ENCODE peak calls at places on chromosomes 13 and 19, in four cellular contexts. C is SK-N-SH, J is HepG2, Q is GM12878. K is an unnamed sample.

GRCh38 chr19:36081385-36081784 is 26.7 kb downstream of the WDR62 start:
- DNase-seq in C (no peak), J (no peak), Q (no peak), K (no peak)

GRCh38 chr19:38793186-38793585 is 4.2 kb downstream of the LGALS7B start:
- DNase-seq in C (no peak), J (no peak), Q (no peak), K (no peak)

GRCh38 chr19:934197-934840 is 8.5 kb downstream of the ARID3A start:
- DNase-seq in C (no peak), J (no peak), Q (no peak), K (no peak)

GRCh38 chr19:17406039-17406886 is 833 bp upstream of the BST2 start:
- DNase-seq in C (peak; percentile 10), J (no peak), Q (no peak), K (no peak)

GRCh38 chr13:35768126-35768525 is 291.6 kb upstream of the MAB21L1 start:
- DNase-seq in C (no peak), J (no peak), Q (no peak), K (no peak)

GRCh38 chr19:7739801-7740659 is 7.3 kb downstream of the CD209 start:
- DNase-seq in C (no peak), J (no peak), Q (no peak), K (no peak)

GRCh38 chr13:90403330-90404082 is 944.0 kb upstream of the MIR17HG start:
- DNase-seq in C (no peak), J (no peak), Q (no peak), K (no peak)

GRCh38 chr13:43054803-43055802 is 31.7 kb downstream of the DNAJC15 start:
- DNase-seq in C (no peak), J (peak; percentile 75), Q (no peak), K (no peak)

GRCh38 chr13:71867101-71867814 is at the start of gene DACH1:
- DNase-seq in C (peak; percentile 69), J (peak; percentile 7), Q (no peak), K (peak; percentile 46)

GRCh38 chr13:39540929-39541605 is 61.9 kb downstream of the LHFPL6 start:
- DNase-seq in C (no peak), J (no peak), Q (no peak), K (no peak)

GRCh38 chr19:3521104-3521445 is 15.0 kb downstream of the FZR1 start:
- DNase-seq in C (no peak), J (no peak), Q (no peak), K (no peak)

GRCh38 chr13:27355894-27356293 is 68.5 kb upstream of the GTF3A start:
- DNase-seq in C (no peak), J (no peak), Q (no peak), K (no peak)

GRCh38 chr13:20389696-20390525 is 135.7 kb downstream of the CRYL1 start:
- DNase-seq in C (no peak), J (no peak), Q (no peak), K (no peak)

GRCh38 chr13:20391597-20392452 is 133.8 kb downstream of the CRYL1 start:
- DNase-seq in C (peak; percentile 47), J (no peak), Q (no peak), K (peak; percentile 54)

GRCh38 chr13:20388184-20388583 is 137.5 kb downstream of the CRYL1 start:
- DNase-seq in C (no peak), J (no peak), Q (no peak), K (no peak)

GRCh38 chr13:20392530-20392929 is 133.1 kb downstream of the CRYL1 start:
- DNase-seq in C (no peak), J (no peak), Q (no peak), K (no peak)

GRCh38 chr13:20390526-20391175 is 135.0 kb downstream of the CRYL1 start:
- DNase-seq in C (no peak), J (no peak), Q (no peak), K (no peak)
- TF ChIP-seq JUND in C (no peak), J (no peak), Q (no peak), K (no peak)

DNA sequence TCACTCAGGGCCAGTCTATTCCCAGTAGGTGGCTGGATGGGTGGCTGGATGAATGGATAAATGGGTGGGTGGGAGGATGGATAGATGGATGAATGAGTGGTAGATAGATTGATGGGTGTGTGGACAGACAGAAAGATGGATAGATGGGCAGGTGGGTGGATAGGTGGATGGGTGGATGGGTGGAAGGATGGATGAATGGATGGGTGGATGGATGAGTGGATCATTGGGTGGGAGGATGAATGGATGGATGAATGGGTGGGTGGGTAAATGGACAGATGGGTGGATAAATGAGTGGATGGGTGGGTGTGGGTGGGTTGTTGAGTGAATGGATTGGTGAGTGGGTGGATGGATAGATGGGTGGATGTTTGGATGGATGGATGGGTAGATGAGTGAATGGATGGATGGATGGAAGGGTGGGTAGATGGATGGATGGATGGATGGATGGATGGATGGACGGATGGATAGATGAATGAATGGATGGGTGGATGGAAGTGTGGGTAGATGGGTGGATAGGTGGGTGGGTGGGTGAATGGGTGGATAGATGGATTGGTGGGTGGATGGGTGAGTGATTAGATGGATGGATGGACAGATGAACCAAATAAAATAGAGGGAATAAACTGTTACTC is 27.1 kb upstream of the CCNE1 start:
- DNase-seq in C (no peak), J (no peak), Q (no peak), K (no peak)
- TF ChIP-seq JUND in C (no peak), J (no peak), Q (no peak), K (no peak)

DNA sequence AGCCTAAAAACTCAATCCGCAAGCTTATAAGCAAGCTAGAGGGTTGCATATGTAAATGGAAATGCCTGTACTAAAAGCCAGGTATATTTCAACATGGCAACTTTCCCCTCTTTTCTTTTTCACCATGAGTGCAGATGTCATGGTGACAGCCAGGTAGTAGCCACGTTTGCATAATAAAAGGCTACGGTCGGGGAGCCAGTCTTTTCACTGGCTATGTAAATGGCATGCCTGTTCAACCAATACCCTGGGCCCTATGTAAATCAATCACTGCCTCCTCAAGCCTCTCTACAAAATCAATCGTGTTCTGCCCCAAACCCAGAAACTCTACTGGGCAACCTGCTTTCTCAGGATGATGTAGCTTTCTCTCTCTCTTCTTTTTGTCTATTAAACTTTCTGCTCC is 87.4 kb downstream of the ZNF100 start:
- DNase-seq in C (no peak), J (no peak), Q (no peak), K (no peak)
- TF ChIP-seq JUND in C (no peak), J (no peak), Q (no peak), K (no peak)

GRCh38 chr19:50551713-50552187 is 16.5 kb downstream of the LRRC4B start:
- DNase-seq in C (peak; percentile 70), J (no peak), Q (no peak), K (no peak)
- TF ChIP-seq JUND in C (no peak), J (no peak), Q (no peak), K (no peak)

DNA sequence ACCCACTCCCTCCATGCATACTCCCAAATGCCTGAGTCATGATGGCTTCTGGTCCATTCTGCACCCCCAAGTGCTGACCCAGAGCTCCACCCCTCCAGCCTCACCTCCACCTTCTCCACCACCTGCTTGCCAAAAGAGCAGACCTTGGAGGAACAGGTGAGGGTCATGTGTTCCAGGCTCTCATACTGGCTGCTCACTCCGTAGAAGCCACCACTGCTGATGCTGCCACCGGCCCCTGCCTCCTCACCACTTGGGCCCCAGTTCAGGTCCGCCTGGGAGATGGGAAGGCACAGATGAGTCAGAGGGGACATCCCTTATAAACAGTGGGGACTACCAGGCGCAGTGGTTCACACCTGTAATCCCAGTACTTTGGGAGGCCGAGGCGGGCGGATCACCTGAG is 7.9 kb downstream of the CD37 start:
- DNase-seq in C (no peak), J (no peak), Q (no peak), K (no peak)
- TF ChIP-seq JUND in C (no peak), J (no peak), Q (no peak), K (no peak)

DNA sequence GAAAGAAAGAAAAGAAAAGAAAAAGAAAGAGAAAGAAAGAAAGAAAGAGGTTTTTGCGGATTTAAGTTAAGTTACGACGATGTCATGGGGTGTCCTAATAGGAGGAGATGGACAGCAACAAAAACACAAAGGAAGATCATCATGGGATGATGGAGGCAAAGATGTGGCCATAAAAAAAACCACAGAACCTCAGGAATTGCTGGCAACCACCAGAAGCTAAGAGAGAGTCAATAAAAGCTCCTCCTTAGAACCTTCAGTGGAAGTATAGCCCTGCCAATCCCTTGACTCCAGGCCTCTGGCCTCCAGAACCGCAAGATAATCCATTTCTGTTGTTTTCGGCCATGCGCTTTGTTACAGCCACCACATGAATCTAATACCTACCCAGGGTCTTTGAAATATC is 11.5 kb downstream of the PLEKHA4 start:
- DNase-seq in C (no peak), J (no peak), Q (no peak), K (no peak)
- TF ChIP-seq JUND in C (no peak), J (no peak), Q (no peak), K (no peak)

DNA sequence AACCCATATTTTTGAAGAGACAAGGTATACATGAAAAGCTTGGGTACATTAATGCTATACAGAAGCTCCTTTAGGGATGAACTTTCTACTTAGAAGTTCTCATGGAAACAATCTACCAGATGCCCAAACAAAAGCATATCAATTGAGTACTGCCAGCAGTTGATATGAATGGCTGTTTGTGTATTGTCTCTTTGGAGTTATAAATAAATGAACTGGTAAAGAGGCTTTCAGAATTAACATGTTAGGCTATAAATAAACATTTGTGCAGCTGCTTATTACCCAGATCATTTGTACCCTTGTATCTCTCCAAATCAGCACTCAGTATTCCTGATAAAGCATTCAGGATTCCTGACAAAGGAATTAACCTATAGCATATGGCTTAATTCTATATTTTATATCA is 418.9 kb downstream of the FGF14 start:
- DNase-seq in C (no peak), J (no peak), Q (no peak), K (no peak)
- TF ChIP-seq JUND in C (no peak), J (no peak), Q (no peak), K (no peak)

DNA sequence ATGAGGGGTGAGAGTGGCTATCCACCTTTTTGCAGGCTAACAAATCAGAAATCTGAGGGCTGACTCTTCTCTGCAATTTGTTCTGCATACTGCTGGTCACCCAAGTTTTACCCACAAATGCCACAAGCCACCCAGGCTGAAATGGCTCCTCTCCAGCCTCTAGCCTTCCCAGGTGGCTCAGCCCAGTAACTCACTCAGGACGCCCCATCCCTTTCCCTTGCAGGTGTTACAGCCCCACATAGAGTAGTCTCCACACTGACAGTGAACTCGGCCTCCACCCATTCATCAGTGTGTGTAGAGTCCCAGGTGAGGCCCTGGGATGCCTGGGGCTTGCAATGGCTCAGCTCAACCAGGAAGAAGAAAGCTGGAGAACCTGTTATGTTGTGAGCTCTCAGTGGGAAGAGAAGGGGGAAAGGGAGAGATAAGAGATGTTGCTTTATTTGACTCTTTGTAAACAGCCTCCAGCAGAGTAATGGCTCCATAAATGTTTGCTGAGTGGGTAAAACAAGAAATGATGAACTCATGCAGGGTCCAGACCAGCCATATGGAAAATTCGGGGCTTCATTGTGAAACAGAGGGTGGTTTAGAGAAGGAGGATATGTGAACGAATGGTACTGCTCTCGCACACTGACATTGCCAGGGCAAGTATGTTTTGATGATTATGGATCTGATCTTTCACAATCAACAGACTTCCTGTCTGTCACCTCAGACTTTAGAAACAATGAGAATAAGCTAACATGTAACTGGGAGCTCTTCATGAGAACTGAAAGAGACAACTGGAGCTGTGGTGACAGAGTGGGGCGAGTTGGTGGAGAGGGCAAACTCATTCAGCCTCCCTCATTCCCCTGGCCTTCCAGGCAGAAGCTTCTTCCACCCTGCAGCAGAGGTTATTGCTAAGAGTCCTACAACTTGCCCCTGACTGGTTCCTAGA is 74.2 kb upstream of the RFC3 start:
- DNase-seq in C (no peak), J (peak; percentile 10), Q (peak; percentile 80), K (peak; percentile 5)
- TF ChIP-seq JUND in C (no peak), J (no peak), Q (no peak), K (no peak)

K was measured in T47D.